ENCODE peak calls at places on chromosomes 12 and 14, in ten cellular contexts. One of them, this sample, is unnamed.

GRCh38 chr12:125295550-125295949 is 230.3 kb downstream of the AACS start:
- DNase-seq in GM18507: no peak
- DNase-seq in PC-3: no peak
- DNase-seq in head of caudate nucleus: no peak
- DNase-seq in IMR-90: no peak
- DNase-seq in germinal center: no peak
- DNase-seq in A549: no peak
- DNase-seq in NCI-H1092: no peak
- DNase-seq in activated B cell treated with CpG ODN at 0.5 μM for 24 hours: no peak
- DNase-seq in epithelial cell of esophagus: no peak
- DNase-seq in this sample: no peak

GRCh38 chr14:101980700-101981099 is 16.3 kb downstream of the DYNC1H1 start:
- DNase-seq in GM18507: no peak
- DNase-seq in PC-3: peak; percentile 98
- DNase-seq in head of caudate nucleus: peak; percentile 54
- DNase-seq in IMR-90: peak; percentile 99
- DNase-seq in germinal center: no peak
- DNase-seq in A549: peak; percentile 78
- DNase-seq in NCI-H1092: no peak
- DNase-seq in activated B cell treated with CpG ODN at 0.5 μM for 24 hours: no peak
- DNase-seq in epithelial cell of esophagus: peak; percentile 99
- DNase-seq in this sample: peak; percentile 47

GRCh38 chr12:53004178-53004577 is 2.1 kb upstream of the EIF4B start:
- DNase-seq in GM18507: no peak
- DNase-seq in PC-3: peak; percentile 66
- DNase-seq in head of caudate nucleus: no peak
- DNase-seq in IMR-90: no peak
- DNase-seq in germinal center: no peak
- DNase-seq in A549: peak; percentile 47
- DNase-seq in NCI-H1092: no peak
- DNase-seq in activated B cell treated with CpG ODN at 0.5 μM for 24 hours: no peak
- DNase-seq in epithelial cell of esophagus: peak; percentile 53
- DNase-seq in this sample: no peak

GRCh38 chr14:24051162-24051788 is 534 bp upstream of the CARMIL3 start:
- DNase-seq in GM18507: no peak
- DNase-seq in PC-3: no peak
- DNase-seq in head of caudate nucleus: peak; percentile 57
- DNase-seq in IMR-90: no peak
- DNase-seq in germinal center: no peak
- DNase-seq in A549: no peak
- DNase-seq in NCI-H1092: no peak
- DNase-seq in activated B cell treated with CpG ODN at 0.5 μM for 24 hours: no peak
- DNase-seq in epithelial cell of esophagus: no peak
- DNase-seq in this sample: no peak

GRCh38 chr14:69620211-69620611 is 8.8 kb downstream of the SUSD6 start:
- DNase-seq in GM18507: no peak
- DNase-seq in PC-3: no peak
- DNase-seq in head of caudate nucleus: no peak
- DNase-seq in IMR-90: no peak
- DNase-seq in germinal center: no peak
- DNase-seq in A549: no peak
- DNase-seq in NCI-H1092: no peak
- DNase-seq in activated B cell treated with CpG ODN at 0.5 μM for 24 hours: no peak
- DNase-seq in epithelial cell of esophagus: peak; percentile 62
- DNase-seq in this sample: no peak

GRCh38 chr12:109764123-109764522 is 50.5 kb downstream of the FAM222A start:
- DNase-seq in GM18507: no peak
- DNase-seq in PC-3: no peak
- DNase-seq in head of caudate nucleus: no peak
- DNase-seq in IMR-90: no peak
- DNase-seq in germinal center: no peak
- DNase-seq in A549: no peak
- DNase-seq in NCI-H1092: no peak
- DNase-seq in activated B cell treated with CpG ODN at 0.5 μM for 24 hours: no peak
- DNase-seq in epithelial cell of esophagus: no peak
- DNase-seq in this sample: no peak

GRCh38 chr14:90545431-90545830 is 148.6 kb downstream of the CALM1 start:
- DNase-seq in GM18507: no peak
- DNase-seq in PC-3: no peak
- DNase-seq in head of caudate nucleus: no peak
- DNase-seq in IMR-90: no peak
- DNase-seq in germinal center: no peak
- DNase-seq in A549: no peak
- DNase-seq in NCI-H1092: no peak
- DNase-seq in activated B cell treated with CpG ODN at 0.5 μM for 24 hours: no peak
- DNase-seq in epithelial cell of esophagus: no peak
- DNase-seq in this sample: no peak

GRCh38 chr12:14960548-14961465 is 594 bp downstream of the ARHGDIB start:
- DNase-seq in GM18507: peak; percentile 22
- DNase-seq in PC-3: peak; percentile 66
- DNase-seq in head of caudate nucleus: no peak
- DNase-seq in IMR-90: peak; percentile 36
- DNase-seq in germinal center: peak; percentile 44
- DNase-seq in A549: no peak
- DNase-seq in NCI-H1092: no peak
- DNase-seq in activated B cell treated with CpG ODN at 0.5 μM for 24 hours: peak; percentile 41
- DNase-seq in epithelial cell of esophagus: peak; percentile 65
- DNase-seq in this sample: no peak

GRCh38 chr12:133204264-133204603 is 22.9 kb downstream of the ZNF268 start:
- DNase-seq in GM18507: no peak
- DNase-seq in PC-3: no peak
- DNase-seq in head of caudate nucleus: no peak
- DNase-seq in IMR-90: no peak
- DNase-seq in germinal center: no peak
- DNase-seq in A549: no peak
- DNase-seq in NCI-H1092: no peak
- DNase-seq in activated B cell treated with CpG ODN at 0.5 μM for 24 hours: no peak
- DNase-seq in epithelial cell of esophagus: no peak
- DNase-seq in this sample: no peak

GRCh38 chr12:3308063-3308462 is 182.9 kb upstream of the PRMT8 start:
- DNase-seq in GM18507: no peak
- DNase-seq in PC-3: no peak
- DNase-seq in head of caudate nucleus: no peak
- DNase-seq in IMR-90: no peak
- DNase-seq in germinal center: no peak
- DNase-seq in A549: no peak
- DNase-seq in NCI-H1092: no peak
- DNase-seq in activated B cell treated with CpG ODN at 0.5 μM for 24 hours: no peak
- DNase-seq in epithelial cell of esophagus: no peak
- DNase-seq in this sample: no peak

GRCh38 chr12:1204581-1205121 is 213.6 kb downstream of the ERC1 start:
- DNase-seq in GM18507: no peak
- DNase-seq in PC-3: no peak
- DNase-seq in head of caudate nucleus: no peak
- DNase-seq in IMR-90: no peak
- DNase-seq in germinal center: peak; percentile 34
- DNase-seq in A549: no peak
- DNase-seq in NCI-H1092: no peak
- DNase-seq in activated B cell treated with CpG ODN at 0.5 μM for 24 hours: no peak
- DNase-seq in epithelial cell of esophagus: no peak
- DNase-seq in this sample: no peak

GRCh38 chr12:19150273-19150895 is 20.9 kb downstream of the PLEKHA5 start:
- DNase-seq in GM18507: no peak
- DNase-seq in PC-3: no peak
- DNase-seq in head of caudate nucleus: no peak
- DNase-seq in IMR-90: no peak
- DNase-seq in germinal center: no peak
- DNase-seq in A549: no peak
- DNase-seq in NCI-H1092: no peak
- DNase-seq in activated B cell treated with CpG ODN at 0.5 μM for 24 hours: no peak
- DNase-seq in epithelial cell of esophagus: no peak
- DNase-seq in this sample: no peak

GRCh38 chr14:105205718-105206208 is 24.7 kb upstream of the NUDT14 start:
- DNase-seq in GM18507: no peak
- DNase-seq in PC-3: no peak
- DNase-seq in head of caudate nucleus: peak; percentile 40
- DNase-seq in IMR-90: no peak
- DNase-seq in germinal center: no peak
- DNase-seq in A549: peak; percentile 63
- DNase-seq in NCI-H1092: no peak
- DNase-seq in activated B cell treated with CpG ODN at 0.5 μM for 24 hours: no peak
- DNase-seq in epithelial cell of esophagus: no peak
- DNase-seq in this sample: no peak

GRCh38 chr14:55373784-55374725 is 37.6 kb downstream of the ATG14 start:
- DNase-seq in GM18507: no peak
- DNase-seq in PC-3: peak; percentile 90
- DNase-seq in head of caudate nucleus: no peak
- DNase-seq in IMR-90: peak; percentile 77
- DNase-seq in germinal center: no peak
- DNase-seq in A549: no peak
- DNase-seq in NCI-H1092: no peak
- DNase-seq in activated B cell treated with CpG ODN at 0.5 μM for 24 hours: no peak
- DNase-seq in epithelial cell of esophagus: peak; percentile 72
- DNase-seq in this sample: no peak

GRCh38 chr14:23301969-23302289 is 730 bp downstream of the PPP1R3E start:
- DNase-seq in GM18507: no peak
- DNase-seq in PC-3: no peak
- DNase-seq in head of caudate nucleus: no peak
- DNase-seq in IMR-90: no peak
- DNase-seq in germinal center: no peak
- DNase-seq in A549: no peak
- DNase-seq in NCI-H1092: no peak
- DNase-seq in activated B cell treated with CpG ODN at 0.5 μM for 24 hours: no peak
- DNase-seq in epithelial cell of esophagus: no peak
- DNase-seq in this sample: no peak

GRCh38 chr12:127596881-127597280 is 670.1 kb upstream of the TMEM132C start:
- DNase-seq in GM18507: no peak
- DNase-seq in PC-3: no peak
- DNase-seq in head of caudate nucleus: no peak
- DNase-seq in IMR-90: no peak
- DNase-seq in germinal center: no peak
- DNase-seq in A549: no peak
- DNase-seq in NCI-H1092: no peak
- DNase-seq in activated B cell treated with CpG ODN at 0.5 μM for 24 hours: no peak
- DNase-seq in epithelial cell of esophagus: no peak
- DNase-seq in this sample: no peak

GRCh38 chr12:58346032-58346632 is 404.8 kb downstream of the ATP23 start:
- DNase-seq in GM18507: peak; percentile 14
- DNase-seq in PC-3: peak; percentile 79
- DNase-seq in head of caudate nucleus: peak; percentile 33
- DNase-seq in IMR-90: peak; percentile 62
- DNase-seq in germinal center: peak; percentile 23
- DNase-seq in A549: peak; percentile 46
- DNase-seq in NCI-H1092: peak; percentile 3
- DNase-seq in activated B cell treated with CpG ODN at 0.5 μM for 24 hours: no peak
- DNase-seq in epithelial cell of esophagus: peak; percentile 41
- DNase-seq in this sample: no peak

GRCh38 chr12:50799908-50800307 is 36.0 kb downstream of the ATF1 start:
- DNase-seq in GM18507: no peak
- DNase-seq in PC-3: no peak
- DNase-seq in head of caudate nucleus: no peak
- DNase-seq in IMR-90: no peak
- DNase-seq in germinal center: no peak
- DNase-seq in A549: peak; percentile 44
- DNase-seq in NCI-H1092: no peak
- DNase-seq in activated B cell treated with CpG ODN at 0.5 μM for 24 hours: no peak
- DNase-seq in epithelial cell of esophagus: no peak
- DNase-seq in this sample: no peak

GRCh38 chr12:68259318-68259940 is 6.0 kb upstream of the IL22 start:
- DNase-seq in GM18507: no peak
- DNase-seq in PC-3: peak; percentile 89
- DNase-seq in head of caudate nucleus: no peak
- DNase-seq in IMR-90: peak; percentile 92
- DNase-seq in germinal center: no peak
- DNase-seq in A549: no peak
- DNase-seq in NCI-H1092: no peak
- DNase-seq in activated B cell treated with CpG ODN at 0.5 μM for 24 hours: no peak
- DNase-seq in epithelial cell of esophagus: peak; percentile 95
- DNase-seq in this sample: no peak

GRCh38 chr12:58819345-58819744 is 101.0 kb downstream of the LRIG3 start:
- DNase-seq in GM18507: no peak
- DNase-seq in PC-3: no peak
- DNase-seq in head of caudate nucleus: no peak
- DNase-seq in IMR-90: no peak
- DNase-seq in germinal center: no peak
- DNase-seq in A549: no peak
- DNase-seq in NCI-H1092: no peak
- DNase-seq in activated B cell treated with CpG ODN at 0.5 μM for 24 hours: no peak
- DNase-seq in epithelial cell of esophagus: no peak
- DNase-seq in this sample: no peak

GRCh38 chr12:82627799-82628198 is 58.9 kb upstream of the TMTC2 start:
- DNase-seq in GM18507: no peak
- DNase-seq in PC-3: peak; percentile 67
- DNase-seq in head of caudate nucleus: peak; percentile 50
- DNase-seq in IMR-90: peak; percentile 38
- DNase-seq in germinal center: no peak
- DNase-seq in A549: peak; percentile 59
- DNase-seq in NCI-H1092: peak; percentile 9
- DNase-seq in activated B cell treated with CpG ODN at 0.5 μM for 24 hours: no peak
- DNase-seq in epithelial cell of esophagus: peak; percentile 51
- DNase-seq in this sample: no peak

GRCh38 chr12:119486599-119487154 is 106.9 kb upstream of the TMEM233 start:
- DNase-seq in GM18507: no peak
- DNase-seq in PC-3: no peak
- DNase-seq in head of caudate nucleus: no peak
- DNase-seq in IMR-90: no peak
- DNase-seq in germinal center: no peak
- DNase-seq in A549: no peak
- DNase-seq in NCI-H1092: peak; percentile 31
- DNase-seq in activated B cell treated with CpG ODN at 0.5 μM for 24 hours: no peak
- DNase-seq in epithelial cell of esophagus: no peak
- DNase-seq in this sample: no peak

GRCh38 chr12:46908936-46909635 is 83.3 kb upstream of the SLC38A4 start:
- DNase-seq in GM18507: no peak
- DNase-seq in PC-3: no peak
- DNase-seq in head of caudate nucleus: no peak
- DNase-seq in IMR-90: no peak
- DNase-seq in germinal center: no peak
- DNase-seq in A549: no peak
- DNase-seq in NCI-H1092: no peak
- DNase-seq in activated B cell treated with CpG ODN at 0.5 μM for 24 hours: no peak
- DNase-seq in epithelial cell of esophagus: peak; percentile 95
- DNase-seq in this sample: no peak

GRCh38 chr12:55839345-55840140 is 3.2 kb downstream of the MMP19 start:
- DNase-seq in GM18507: no peak
- DNase-seq in PC-3: peak; percentile 35
- DNase-seq in head of caudate nucleus: no peak
- DNase-seq in IMR-90: no peak
- DNase-seq in germinal center: no peak
- DNase-seq in A549: no peak
- DNase-seq in NCI-H1092: no peak
- DNase-seq in activated B cell treated with CpG ODN at 0.5 μM for 24 hours: no peak
- DNase-seq in epithelial cell of esophagus: no peak
- DNase-seq in this sample: no peak

GRCh38 chr14:50364792-50365191 is 31.9 kb downstream of the CDKL1 start:
- DNase-seq in GM18507: no peak
- DNase-seq in PC-3: peak; percentile 45
- DNase-seq in head of caudate nucleus: no peak
- DNase-seq in IMR-90: no peak
- DNase-seq in germinal center: no peak
- DNase-seq in A549: no peak
- DNase-seq in NCI-H1092: no peak
- DNase-seq in activated B cell treated with CpG ODN at 0.5 μM for 24 hours: no peak
- DNase-seq in epithelial cell of esophagus: peak; percentile 61
- DNase-seq in this sample: no peak

GRCh38 chr12:1922075-1922709 is 3.7 kb upstream of the CACNA2D4 start:
- DNase-seq in GM18507: no peak
- DNase-seq in PC-3: no peak
- DNase-seq in head of caudate nucleus: no peak
- DNase-seq in IMR-90: no peak
- DNase-seq in germinal center: peak; percentile 1
- DNase-seq in A549: no peak
- DNase-seq in NCI-H1092: no peak
- DNase-seq in activated B cell treated with CpG ODN at 0.5 μM for 24 hours: no peak
- DNase-seq in epithelial cell of esophagus: no peak
- DNase-seq in this sample: no peak

GRCh38 chr14:71267691-71268090 is 360.4 kb downstream of the PCNX1 start:
- DNase-seq in GM18507: no peak
- DNase-seq in PC-3: no peak
- DNase-seq in head of caudate nucleus: no peak
- DNase-seq in IMR-90: peak; percentile 24
- DNase-seq in germinal center: no peak
- DNase-seq in A549: no peak
- DNase-seq in NCI-H1092: no peak
- DNase-seq in activated B cell treated with CpG ODN at 0.5 μM for 24 hours: no peak
- DNase-seq in epithelial cell of esophagus: no peak
- DNase-seq in this sample: no peak

GRCh38 chr14:90409209-90409730 is 12.4 kb downstream of the CALM1 start:
- DNase-seq in GM18507: no peak
- DNase-seq in PC-3: peak; percentile 96
- DNase-seq in head of caudate nucleus: peak; percentile 59
- DNase-seq in IMR-90: peak; percentile 98
- DNase-seq in germinal center: no peak
- DNase-seq in A549: peak; percentile 77
- DNase-seq in NCI-H1092: no peak
- DNase-seq in activated B cell treated with CpG ODN at 0.5 μM for 24 hours: no peak
- DNase-seq in epithelial cell of esophagus: peak; percentile 82
- DNase-seq in this sample: no peak

This sample was measured in 8988T.